ENCODE peak calls at places on chromosomes 5 and 9, in ten cellular contexts. W is GM23338; N is breast epithelium; R is MM.1S; E is esophagus squamous epithelium; S is tibial nerve; C is mammary epithelial cell; V is K562; Z is CD8-positive, alpha-beta T cell; Q is pancreas. M is an unnamed sample. For H3K4me1, the result is how much of the 10 kb centered on the place peaks cover.

GRCh38 chr9:83707518-83707767 is 315 bp downstream of the UBQLN1 start:
- DNase-seq in W (no peak), N (no peak), R (no peak), E (peak), S (peak), C (peak), V (no peak), Z (no peak), Q (no peak), M (no peak)

GRCh38 chr9:19154135-19154612 is 26.9 kb upstream of the PLIN2 start:
- DNase-seq in W (no peak), N (no peak), R (no peak), E (no peak), S (peak), C (peak), V (peak), Z (no peak), Q (no peak), M (peak)

GRCh38 chr5:149732500-149733128 is 2.5 kb downstream of the PPARGC1B start:
- DNase-seq in W (peak), N (no peak), R (peak), E (no peak), S (no peak), C (peak), V (peak), Z (no peak), Q (no peak), M (no peak)

GRCh38 chr9:130845901-130846381 is 10.9 kb downstream of the ABL1 start:
- DNase-seq in W (no peak), N (no peak), R (no peak), E (no peak), S (no peak), C (no peak), V (peak), Z (no peak), Q (no peak), M (no peak)

GRCh38 chr9:7967851-7968250 is 168.3 kb upstream of the DMAC1 start:
- DNase-seq in W (peak), N (no peak), R (no peak), E (no peak), S (no peak), C (no peak), V (no peak), Z (no peak), Q (no peak), M (peak)

GRCh38 chr9:90600029-90600428 is 42.6 kb downstream of the DIRAS2 start:
- DNase-seq in W (no peak), N (no peak), R (no peak), E (no peak), S (no peak), C (peak), V (no peak), Z (no peak), Q (no peak), M (peak)

GRCh38 chr9:33472171-33472920 is 1.4 kb downstream of the NOL6 start:
- DNase-seq in W (no peak), N (peak), R (no peak), E (no peak), S (no peak), C (no peak), V (no peak), Z (no peak), Q (no peak), M (no peak)

GRCh38 chr9:93592389-93593021 is 16.1 kb downstream of the PHF2 start:
- DNase-seq in W (peak), N (no peak), R (no peak), E (no peak), S (no peak), C (no peak), V (no peak), Z (no peak), Q (peak), M (no peak)

GRCh38 chr9:4296217-4296616 is 3.7 kb downstream of the GLIS3 start:
- DNase-seq in W (no peak), N (no peak), R (no peak), E (no peak), S (no peak), C (no peak), V (no peak), Z (no peak), Q (no peak), M (no peak)

GRCh38 chr9:37650873-37651768 is at the start of gene FRMPD1:
- DNase-seq in W (peak), N (peak), R (peak), E (no peak), S (no peak), C (peak), V (peak), Z (peak), Q (peak), M (peak)

GRCh38 chr9:130713286-130713975 is 19.9 kb downstream of the EXOSC2 start:
- DNase-seq in W (peak), N (no peak), R (no peak), E (no peak), S (peak), C (no peak), V (no peak), Z (no peak), Q (no peak), M (no peak)

GRCh38 chr5:170411100-170411499 is 21.9 kb upstream of the KCNMB1 start:
- DNase-seq in W (no peak), N (no peak), R (peak), E (no peak), S (no peak), C (no peak), V (peak), Z (no peak), Q (no peak), M (no peak)

GRCh38 chr5:170338933-170339779 is 41.6 kb upstream of the LCP2 start:
- DNase-seq in W (peak), N (no peak), R (peak), E (no peak), S (no peak), C (no peak), V (peak), Z (peak), Q (no peak), M (no peak)

GRCh38 chr5:53200309-53200708 is 90.8 kb upstream of the MOCS2 start:
- DNase-seq in W (no peak), N (no peak), R (no peak), E (no peak), S (no peak), C (no peak), V (no peak), Z (no peak), Q (no peak), M (no peak)

GRCh38 chr5:43352131-43352530 is 38.9 kb upstream of the HMGCS1 start:
- DNase-seq in W (no peak), N (no peak), R (no peak), E (no peak), S (no peak), C (no peak), V (peak), Z (no peak), Q (no peak), M (no peak)

GRCh38 chr5:135977375-135977928 is 22.7 kb upstream of the LECT2 start:
- DNase-seq in W (peak), N (no peak), R (peak), E (no peak), S (no peak), C (peak), V (peak), Z (peak), Q (peak), M (peak)

GRCh38 chr9:8553444-8553843 is 753.9 kb upstream of the DMAC1 start:
- DNase-seq in W (no peak), N (no peak), R (no peak), E (no peak), S (no peak), C (no peak), V (no peak), Z (no peak), Q (no peak), M (no peak)

GRCh38 chr9:6566409-6567139 is 79.0 kb downstream of the GLDC start:
- DNase-seq in W (no peak), N (no peak), R (no peak), E (no peak), S (no peak), C (peak), V (no peak), Z (no peak), Q (no peak), M (peak)

GRCh38 chr5:172451771-172452197 is 2.5 kb downstream of the SH3PXD2B start:
- DNase-seq in W (peak), N (no peak), R (no peak), E (no peak), S (peak), C (peak), V (no peak), Z (no peak), Q (no peak), M (peak)

GRCh38 chr9:100063185-100063584 is 35.6 kb downstream of the ERP44 start:
- DNase-seq in W (peak), N (no peak), R (no peak), E (no peak), S (no peak), C (no peak), V (no peak), Z (no peak), Q (no peak), M (no peak)

GRCh38 chr5:55701462-55702103 is 10.5 kb downstream of the SLC38A9 start:
- DNase-seq in W (peak), N (no peak), R (no peak), E (no peak), S (no peak), C (no peak), V (no peak), Z (no peak), Q (no peak), M (no peak)

GRCh38 chr9:129570450-129571297 is 50.2 kb downstream of the C9orf50 start:
- DNase-seq in W (no peak), N (no peak), R (no peak), E (no peak), S (peak), C (peak), V (peak), Z (no peak), Q (no peak), M (peak)
- H3K27ac ChIP-seq in W (no peak), N (peak), R (no peak), E (peak), S (peak), C (no peak), V (peak), Z (no peak), Q (peak), M (peak)

GRCh38 chr5:39716532-39716971 is 291.8 kb upstream of the DAB2 start:
- DNase-seq in W (peak), N (peak), R (peak), E (no peak), S (peak), C (peak), V (peak), Z (no peak), Q (no peak), M (peak)
- TF ChIP-seq CTCF in W (peak), N (peak), R (peak), E (peak), S (peak), C (peak), V (peak), Z (no peak), Q (peak), M (peak)

GRCh38 chr5:145941096-145941676 is 4.8 kb downstream of the SH3RF2 start:
- DNase-seq in W (no peak), N (no peak), R (no peak), E (no peak), S (no peak), C (peak), V (no peak), Z (no peak), Q (no peak), M (no peak)

GRCh38 chr5:145936401-145937131 is at the start of gene SH3RF2:
- DNase-seq in W (peak), N (peak), R (no peak), E (no peak), S (no peak), C (peak), V (no peak), Z (no peak), Q (peak), M (peak)

GRCh38 chr5:145939532-145940065 is 3.2 kb downstream of the SH3RF2 start:
- DNase-seq in W (no peak), N (no peak), R (no peak), E (no peak), S (no peak), C (no peak), V (no peak), Z (no peak), Q (no peak), M (no peak)

GRCh38 chr5:145937432-145938250 is 1.3 kb downstream of the SH3RF2 start:
- DNase-seq in W (peak), N (no peak), R (no peak), E (no peak), S (no peak), C (peak), V (no peak), Z (no peak), Q (peak), M (peak)

DNA sequence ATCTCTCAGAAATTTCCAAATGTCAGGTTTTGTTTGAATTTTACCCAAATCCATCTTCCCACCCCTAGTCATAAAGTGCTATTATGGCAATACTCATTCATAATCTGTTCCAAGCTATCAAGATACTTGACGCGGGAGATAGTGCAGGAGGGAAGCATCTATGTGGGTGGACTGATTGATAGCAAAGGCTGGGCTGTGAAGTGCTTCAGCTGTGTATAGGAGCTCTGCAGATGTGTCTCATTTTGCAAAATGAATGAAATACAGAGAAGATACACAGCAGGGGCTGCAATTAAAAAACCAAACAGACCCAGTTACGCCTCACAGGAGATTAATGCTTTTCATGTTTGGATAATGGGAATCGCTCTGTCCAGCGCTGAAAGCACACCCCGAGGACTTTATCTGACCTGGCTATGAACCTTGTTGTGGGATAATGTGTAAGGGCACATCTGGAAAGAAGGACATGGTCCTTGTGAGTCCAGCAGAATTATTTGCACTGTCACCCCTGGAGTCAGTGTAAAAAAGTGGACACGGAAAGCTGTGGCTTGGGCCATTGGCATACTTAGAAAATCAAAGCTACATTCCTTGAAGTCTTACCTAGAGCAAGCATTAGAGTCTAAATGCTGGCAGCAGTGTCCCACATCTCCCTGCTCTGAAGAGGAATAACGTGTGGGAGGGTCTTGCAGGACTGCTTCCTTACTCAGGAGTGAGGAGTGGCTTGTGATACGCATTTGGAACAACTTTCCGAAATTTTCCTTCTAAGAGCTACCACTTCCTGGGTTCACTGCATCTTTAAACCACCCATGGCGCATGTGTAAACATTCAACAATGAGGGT is 2.5 kb downstream of the SH3RF2 start:
- DNase-seq in W (no peak), N (no peak), R (no peak), E (no peak), S (no peak), C (peak), V (no peak), Z (no peak), Q (no peak), M (peak)
- H3K4me1 ChIP-seq in W (under half), N (under half), R (under half), E (under half), S (under half), C (half or more), V (under half), Z (under half), Q (under half), M (under half)

GRCh38 chr9:110710420-110710819 is 41.8 kb downstream of the MUSK start:
- DNase-seq in W (no peak), N (no peak), R (no peak), E (no peak), S (no peak), C (no peak), V (no peak), Z (no peak), Q (no peak), M (no peak)

GRCh38 chr9:110712955-110713354 is 44.4 kb downstream of the MUSK start:
- DNase-seq in W (no peak), N (no peak), R (no peak), E (no peak), S (no peak), C (no peak), V (no peak), Z (no peak), Q (no peak), M (no peak)

GRCh38 chr9:110714314-110714713 is 45.7 kb downstream of the MUSK start:
- DNase-seq in W (peak), N (no peak), R (no peak), E (no peak), S (no peak), C (no peak), V (no peak), Z (no peak), Q (no peak), M (no peak)
- H3K27ac ChIP-seq in W (peak), N (no peak), R (no peak), E (no peak), S (no peak), C (no peak), V (no peak), Z (no peak), Q (no peak), M (no peak)

GRCh38 chr9:105656131-105656921 is 5.9 kb upstream of the TAL2 start:
- DNase-seq in W (peak), N (no peak), R (peak), E (no peak), S (no peak), C (peak), V (peak), Z (no peak), Q (peak), M (no peak)
- TF ChIP-seq CTCF in W (peak), N (no peak), R (peak), E (no peak), S (peak), C (peak), V (peak), Z (no peak), Q (peak), M (peak)

DNA sequence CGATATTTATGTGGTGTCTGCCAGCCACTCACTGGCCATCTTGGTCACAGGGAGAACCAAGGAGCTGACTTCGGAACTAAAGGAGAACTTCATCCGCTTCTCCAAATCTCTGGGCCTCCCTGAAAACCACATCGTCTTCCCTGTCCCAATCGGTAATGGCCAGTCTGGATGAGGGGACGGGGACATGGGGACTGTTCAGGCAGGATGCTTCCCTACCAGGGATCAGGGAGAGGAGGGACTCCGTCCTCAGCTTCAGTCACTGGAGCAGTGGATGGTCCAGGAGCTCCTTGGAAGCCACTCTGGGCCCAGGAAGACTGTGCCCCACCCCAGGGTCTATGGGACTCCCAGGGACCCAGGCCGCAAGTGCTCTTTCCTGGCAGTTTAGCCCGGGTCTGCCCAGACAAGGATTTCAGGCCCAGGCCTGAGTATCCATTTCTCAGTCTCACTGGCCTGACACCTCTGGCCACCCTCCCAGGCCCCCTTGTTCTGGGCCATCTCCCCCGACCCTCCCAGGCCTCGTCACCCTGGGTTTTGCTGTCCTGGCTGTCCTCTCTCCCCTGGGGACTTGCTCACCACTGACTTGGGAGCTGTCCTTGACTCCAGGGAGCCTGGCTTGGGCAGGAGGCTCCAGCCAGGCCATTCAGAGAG is 3.0 kb downstream of the LCN2 start:
- DNase-seq in W (no peak), N (no peak), R (no peak), E (no peak), S (no peak), C (no peak), V (peak), Z (no peak), Q (no peak), M (no peak)
- H3K4me1 ChIP-seq in W (under half), N (under half), R (under half), E (under half), S (under half), C (under half), V (half or more), Z (under half), Q (under half), M (under half)

DNA sequence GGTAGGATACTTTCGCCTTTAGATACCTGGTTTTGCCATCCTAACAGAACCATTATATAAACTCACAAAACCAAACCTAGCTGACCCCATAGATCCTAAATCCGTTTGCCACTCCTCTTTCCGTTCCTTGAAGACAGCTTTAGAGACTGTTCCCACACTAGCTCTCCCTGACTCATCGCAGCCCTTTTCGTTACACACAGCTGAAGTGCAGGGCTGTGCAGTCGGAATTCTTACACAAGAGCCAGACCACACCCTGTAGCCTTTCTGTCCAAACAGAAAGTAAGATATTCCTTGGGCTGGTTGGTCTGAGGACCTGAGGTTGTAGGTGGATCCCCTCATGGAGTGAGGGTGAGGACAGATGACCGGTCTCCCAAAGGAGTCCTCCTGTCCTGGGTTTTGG is 56.7 kb upstream of the NAA35 start:
- DNase-seq in W (no peak), N (no peak), R (no peak), E (no peak), S (no peak), C (peak), V (no peak), Z (no peak), Q (no peak), M (no peak)
- H3K27ac ChIP-seq in W (no peak), N (no peak), R (no peak), E (no peak), S (no peak), C (no peak), V (no peak), Z (no peak), Q (no peak), M (no peak)